ENCODE peak calls at places on chromosomes 6 and 20, in five cellular contexts. K is Peyer's patch, R is GM06990, Y is AG04450, L is psoas muscle. E is an unnamed sample.

GRCh38 chr6:136499370-136499769 is 50.9 kb downstream of the MAP7 start:
- DNase-seq in L (no peak), K (no peak), R (no peak), Y (no peak), E (no peak)

GRCh38 chr20:63310265-63310971 is 17.4 kb downstream of the COL20A1 start:
- DNase-seq in R (no peak), Y (no peak), L (no peak), K (no peak), E (no peak)

GRCh38 chr6:125789576-125790402 is 971 bp upstream of the NCOA7 start:
- DNase-seq in K (peak; percentile 43), Y (no peak), R (peak; percentile 59), L (peak; percentile 80), E (peak; percentile 74)

GRCh38 chr20:19945732-19946670 is 71.2 kb upstream of the NAA20 start:
- DNase-seq in Y (no peak), L (no peak), R (no peak), K (no peak), E (no peak)

GRCh38 chr20:10984899-10985298 is 311.1 kb upstream of the JAG1 start:
- DNase-seq in Y (no peak), K (no peak), L (no peak), R (no peak), E (no peak)

GRCh38 chr6:160462116-160462515 is 113.9 kb downstream of the SLC22A3 start:
- DNase-seq in R (no peak), L (no peak), K (no peak), Y (no peak), E (no peak)

GRCh38 chr6:23980965-23981364 is 145.1 kb upstream of the NRSN1 start:
- DNase-seq in K (no peak), R (no peak), Y (no peak), L (no peak), E (no peak)

GRCh38 chr20:4901031-4901818 is 100.1 kb downstream of the SLC23A2 start:
- DNase-seq in R (no peak), K (no peak), L (no peak), Y (no peak), E (no peak)

GRCh38 chr6:32664827-32665362 is 1.6 kb downstream of the HLA-DQB1 start:
- DNase-seq in R (peak; percentile 87), Y (no peak), L (peak; percentile 32), K (no peak), E (peak; percentile 6)

GRCh38 chr6:37459981-37460800 is 27.2 kb downstream of the CMTR1 start:
- DNase-seq in L (no peak), K (no peak), Y (no peak), R (no peak), E (peak; percentile 23)

GRCh38 chr20:61912665-61913422 is 152.8 kb downstream of the TAF4 start:
- DNase-seq in Y (no peak), K (no peak), L (peak; percentile 28), R (peak; percentile 51), E (no peak)

GRCh38 chr6:168247456-168248147 is 72.0 kb downstream of the DACT2 start:
- DNase-seq in R (no peak), L (peak; percentile 64), Y (no peak), K (no peak), E (peak; percentile 11)

GRCh38 chr6:162882817-162883481 is 155.2 kb downstream of the PACRG start:
- DNase-seq in L (no peak), R (no peak), K (no peak), Y (no peak), E (no peak)

GRCh38 chr20:16001286-16001685 is 572.0 kb downstream of the KIF16B start:
- DNase-seq in L (no peak), R (no peak), K (no peak), Y (no peak), E (no peak)

GRCh38 chr6:34546551-34547321 is 9.4 kb downstream of the SPDEF start:
- DNase-seq in Y (no peak), R (no peak), K (no peak), L (no peak), E (no peak)

DNA sequence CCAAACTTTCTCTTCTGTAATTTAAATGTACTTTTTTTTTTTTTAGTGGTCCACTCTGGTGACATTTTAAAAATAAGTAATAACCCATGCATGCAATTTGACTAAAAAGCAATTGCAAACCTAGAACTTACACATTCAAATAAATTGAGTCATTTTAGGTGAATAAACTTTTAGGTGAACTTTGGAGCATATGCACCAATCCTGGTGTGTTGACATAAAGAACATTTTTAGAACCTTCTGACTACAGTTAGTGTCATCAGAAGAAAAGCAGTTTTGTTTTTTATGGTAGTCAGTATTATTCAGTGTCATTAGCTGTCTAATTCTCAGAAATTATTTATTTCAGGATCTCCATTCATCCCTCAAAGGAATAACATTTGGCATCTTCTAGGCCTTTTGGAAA is 38.3 kb upstream of the SIM1 start:
- DNase-seq in K (no peak), L (no peak), Y (no peak), R (no peak), E (no peak)
- TF ChIP-seq CTCF in K (no peak), L (no peak), Y (no peak), R (no peak), E (no peak)

GRCh38 chr20:32804817-32805216 is 14.9 kb upstream of the MAPRE1 start:
- DNase-seq in L (no peak), Y (no peak), K (no peak), R (no peak), E (no peak)

GRCh38 chr20:32809907-32810306 is 9.8 kb upstream of the MAPRE1 start:
- DNase-seq in K (no peak), L (no peak), Y (no peak), R (no peak), E (no peak)

GRCh38 chr20:32808438-32808837 is 11.3 kb upstream of the MAPRE1 start:
- DNase-seq in K (no peak), Y (no peak), R (no peak), L (no peak), E (no peak)

GRCh38 chr20:32806356-32806755 is 13.4 kb upstream of the MAPRE1 start:
- DNase-seq in R (no peak), Y (no peak), K (no peak), L (no peak), E (no peak)

DNA sequence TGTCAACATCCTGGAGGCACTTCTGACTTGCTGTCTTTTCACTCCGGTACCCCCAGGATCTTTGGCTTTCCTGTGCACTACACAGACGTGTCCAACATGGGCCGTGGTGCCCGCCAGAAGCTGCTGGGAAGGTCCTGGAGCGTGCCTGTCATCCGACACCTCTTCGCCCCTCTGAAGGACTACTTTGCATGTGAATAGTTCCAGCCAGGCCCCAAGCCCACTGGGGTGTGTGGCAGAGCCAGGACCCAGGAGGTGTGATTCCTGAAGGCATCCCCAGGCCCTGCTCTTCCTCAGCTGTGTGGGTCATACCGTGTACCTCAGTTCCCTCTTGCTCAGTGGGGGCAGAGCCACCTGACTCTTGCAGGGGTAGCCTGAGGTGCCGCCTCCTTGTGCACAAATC is 12.0 kb upstream of the MAPRE1 start:
- DNase-seq in K (no peak), R (no peak), Y (no peak), L (no peak), E (no peak)
- H3K4me3 ChIP-seq in K (no peak overlapping the region), R (no peak overlapping the region), Y (no peak overlapping the region), L (no peak overlapping the region), E (no peak overlapping the region)

GRCh38 chr20:36528176-36528874 is 13.0 kb upstream of the MYL9 start:
- DNase-seq in Y (no peak), K (no peak), L (no peak), R (no peak), E (no peak)

GRCh38 chr20:36525620-36526365 is 15.5 kb upstream of the MYL9 start:
- DNase-seq in R (no peak), Y (no peak), K (no peak), L (no peak), E (no peak)

GRCh38 chr20:36528875-36529425 is 12.4 kb upstream of the MYL9 start:
- DNase-seq in L (no peak), Y (no peak), R (no peak), K (no peak), E (no peak)

GRCh38 chr20:36527331-36528125 is 13.8 kb upstream of the MYL9 start:
- DNase-seq in L (no peak), R (no peak), Y (no peak), K (no peak), E (no peak)

DNA sequence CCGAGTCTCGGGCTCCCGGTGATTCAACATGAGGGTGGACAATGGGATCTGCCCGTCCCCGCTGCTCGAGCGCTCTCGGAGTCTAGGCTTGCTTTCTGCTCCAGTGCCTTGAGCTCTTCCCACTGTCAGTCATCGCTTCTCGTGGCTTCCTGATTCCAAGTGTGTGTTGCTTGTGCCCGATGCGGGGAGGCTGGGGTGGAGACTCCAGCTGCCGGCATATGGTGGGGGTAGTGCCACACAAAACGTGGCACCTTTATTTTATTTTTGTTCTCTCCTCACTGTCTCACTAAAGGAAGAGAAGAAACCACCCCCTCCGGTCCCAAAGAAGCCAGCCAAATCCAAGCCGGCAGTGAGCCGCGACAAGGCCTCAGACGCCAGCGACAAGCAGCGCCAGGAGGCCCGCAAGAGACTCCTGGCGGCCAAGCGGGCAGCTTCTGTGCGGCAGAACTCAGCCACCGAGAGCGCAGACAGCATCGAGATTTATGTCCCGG is 14.8 kb upstream of the MYL9 start:
- DNase-seq in R (no peak), K (no peak), L (no peak), Y (no peak), E (no peak)
- TF ChIP-seq CTCF in R (no peak), K (no peak), L (no peak), Y (no peak), E (no peak)

DNA sequence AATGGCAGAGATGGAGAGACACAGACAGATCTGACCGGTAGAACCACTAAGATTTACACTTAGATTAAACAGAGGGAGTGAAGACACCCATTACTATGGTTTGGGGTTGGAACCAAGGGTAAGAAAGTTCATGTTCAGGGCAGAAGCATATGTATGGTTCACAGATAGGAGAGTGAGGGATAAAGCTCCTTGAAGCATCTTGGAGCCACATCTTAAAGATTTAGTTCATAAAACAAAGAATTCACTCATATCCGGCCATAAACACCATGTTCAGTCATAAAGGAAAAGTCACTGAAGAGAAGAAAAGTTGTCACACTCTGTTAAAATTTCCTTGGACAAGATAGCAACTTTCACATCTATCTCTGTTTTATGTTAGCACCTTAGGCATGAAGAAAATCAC is 18.0 kb downstream of the STX7 start:
- DNase-seq in K (no peak), L (no peak), Y (no peak), R (peak; percentile 35), E (no peak)
- H3K4me3 ChIP-seq in K (no peak overlapping the region), L (no peak overlapping the region), Y (no peak overlapping the region), R (peak overlapping the region; percentile 33), E (no peak overlapping the region)

DNA sequence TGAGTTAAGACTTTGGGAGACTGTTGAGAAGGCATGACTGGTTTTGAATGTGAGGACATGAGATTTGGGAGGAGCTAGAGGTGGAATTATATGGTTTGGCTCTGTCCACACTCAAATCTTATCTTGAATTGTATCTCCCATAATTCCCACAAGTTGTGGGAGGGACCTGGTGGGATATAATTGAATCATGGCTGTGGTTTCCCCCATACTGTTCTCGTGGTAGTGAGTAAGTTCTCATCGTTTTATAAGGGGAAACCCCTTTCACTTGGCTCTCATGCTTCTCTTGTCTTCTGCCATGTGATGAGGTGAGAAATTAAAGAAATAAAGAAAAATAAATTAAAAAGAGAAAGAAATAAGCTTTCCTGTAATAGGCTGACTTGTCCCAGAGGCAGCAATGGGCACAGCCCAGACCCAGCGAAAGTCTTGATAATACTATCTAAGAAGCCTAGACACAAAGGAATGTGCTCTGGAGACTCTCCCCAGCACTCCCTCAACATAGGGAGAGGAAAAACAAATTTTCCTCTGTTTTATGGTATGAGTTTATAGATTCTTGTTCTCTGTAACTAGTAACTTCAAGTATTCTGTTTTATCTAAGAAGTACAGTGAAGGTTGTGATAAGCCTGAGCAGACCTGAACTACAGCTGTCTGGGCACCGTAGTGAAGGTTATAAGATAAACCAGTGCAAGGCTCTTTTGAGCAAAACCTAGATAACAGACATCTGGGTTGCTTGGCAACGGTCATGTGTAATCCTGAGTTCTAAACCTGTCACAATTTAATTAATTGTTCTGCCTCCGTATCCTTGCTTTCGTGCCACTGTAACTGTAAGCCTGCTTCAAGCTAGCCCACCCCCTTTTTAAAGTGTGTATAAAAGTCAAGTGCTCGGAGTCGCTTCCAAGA is 89.0 kb upstream of the ECI2 start:
- DNase-seq in K (no peak), L (no peak), Y (no peak), R (no peak), E (peak; percentile 72)
- TF ChIP-seq CTCF in K (no peak), L (no peak), Y (no peak), R (no peak), E (no peak)

E was measured in choroid plexus epithelial cell.